ENCODE peak calls at places on chromosomes 1 and 21, in seven cellular contexts. I is A549, O is transverse colon, Z is coronary artery, J is esophagus muscularis mucosa, A is IMR-90, K is H1. W is an unnamed sample.

GRCh38 chr1:19942088-19942487 is 18.7 kb upstream of the PLA2G2E start:
- DNase-seq in J (no peak), K (no peak), O (no peak), I (no peak), Z (no peak), A (no peak), W (no peak)

GRCh38 chr1:29629814-29630516 is 393.6 kb downstream of the PTPRU start:
- DNase-seq in A (no peak), J (peak), O (no peak), I (no peak), Z (peak), K (no peak), W (no peak)

GRCh38 chr1:54363925-54364324 is 42.3 kb downstream of the SSBP3 start:
- DNase-seq in K (no peak), A (no peak), Z (no peak), J (no peak), I (no peak), O (no peak), W (no peak)

GRCh38 chr21:44845418-44846200 is 27.7 kb upstream of the SUMO3 start:
- DNase-seq in Z (no peak), I (peak), J (peak), O (peak), A (peak), K (peak), W (peak)

GRCh38 chr1:155062702-155063411 is 683 bp upstream of the EFNA4 start:
- DNase-seq in Z (no peak), I (peak), K (no peak), A (peak), O (peak), J (no peak), W (peak)

GRCh38 chr1:111228748-111229126 is 1.2 kb downstream of the CHI3L2 start:
- DNase-seq in J (no peak), I (no peak), Z (no peak), A (peak), K (no peak), O (no peak), W (no peak)

GRCh38 chr21:15592271-15592860 is 137.4 kb upstream of the USP25 start:
- DNase-seq in J (no peak), Z (no peak), K (no peak), A (peak), O (no peak), I (peak), W (peak)

GRCh38 chr1:204455831-204456145 is 38.8 kb downstream of the PIK3C2B start:
- DNase-seq in J (no peak), K (no peak), Z (no peak), A (no peak), O (no peak), I (no peak), W (no peak)

GRCh38 chr1:174165471-174166137 is 6.3 kb downstream of the RABGAP1L start:
- DNase-seq in K (no peak), Z (no peak), O (no peak), I (no peak), A (no peak), J (no peak), W (no peak)

GRCh38 chr1:33758698-33759097 is 105.2 kb upstream of the HMGB4 start:
- DNase-seq in Z (peak), O (no peak), I (no peak), K (no peak), A (peak), J (no peak), W (no peak)

GRCh38 chr1:109239580-109240068 is 9.7 kb upstream of the CELSR2 start:
- DNase-seq in Z (no peak), K (peak), I (peak), A (peak), O (no peak), J (peak), W (peak)

GRCh38 chr21:25557170-25557569 is 50.1 kb downstream of the MRPL39 start:
- DNase-seq in J (no peak), A (peak), Z (no peak), I (no peak), K (no peak), O (no peak), W (no peak)

GRCh38 chr21:27047331-27048314 is 80.7 kb upstream of the ADAMTS5 start:
- DNase-seq in K (no peak), J (no peak), I (no peak), Z (no peak), A (peak), O (no peak), W (peak)

GRCh38 chr1:171743014-171743870 is 1.4 kb upstream of the VAMP4 start:
- DNase-seq in O (peak), Z (no peak), I (no peak), A (peak), K (no peak), J (no peak), W (peak)

GRCh38 chr21:32256873-32257620 is 21.8 kb downstream of the MIS18A start:
- DNase-seq in A (peak), J (no peak), Z (peak), O (peak), K (no peak), I (peak), W (peak)

GRCh38 chr1:204493882-204494280 is 724 bp downstream of the PIK3C2B start:
- DNase-seq in O (peak), I (peak), Z (peak), J (no peak), K (no peak), A (peak), W (no peak)

GRCh38 chr1:172976222-172977041 is 74.3 kb downstream of the TNFSF18 start:
- DNase-seq in Z (no peak), K (no peak), A (peak), J (no peak), O (peak), I (peak), W (peak)

GRCh38 chr1:221816899-221817298 is 75.0 kb upstream of the DUSP10 start:
- DNase-seq in A (peak), O (no peak), Z (no peak), I (no peak), K (no peak), J (no peak), W (peak)

GRCh38 chr1:177568702-177569101 is 397.9 kb downstream of the BRINP2 start:
- DNase-seq in A (no peak), Z (no peak), J (no peak), K (no peak), I (no peak), O (no peak), W (no peak)
- TF ChIP-seq CTCF in A (no peak), Z (no peak), J (no peak), K (no peak), I (no peak), O (no peak), W (peak)

GRCh38 chr1:202230061-202230938 is 36.7 kb downstream of the LGR6 start:
- DNase-seq in A (no peak), J (no peak), Z (no peak), O (no peak), I (no peak), K (no peak), W (no peak)
- H3K27ac ChIP-seq in A (no peak), J (no peak), Z (peak), O (no peak), I (peak), K (no peak), W (no peak)

DNA sequence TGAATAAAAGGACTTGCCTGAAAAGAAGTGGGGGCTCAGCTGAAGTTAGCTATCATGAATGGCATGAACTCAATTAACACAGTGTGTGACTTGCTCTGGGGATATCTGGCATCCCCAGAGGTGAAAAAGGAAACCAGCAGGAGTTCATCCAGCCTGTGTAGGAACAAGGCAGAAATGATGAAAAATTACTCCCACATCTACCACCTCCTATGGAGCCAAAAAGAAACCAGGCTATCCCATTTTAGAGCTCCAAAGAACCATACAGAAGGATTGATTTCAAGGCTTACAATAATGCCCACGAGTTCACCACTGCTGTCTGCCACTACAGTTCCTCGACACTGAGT is 25.3 kb downstream of the TP53BP2 start:
- DNase-seq in A (no peak), J (no peak), I (no peak), K (no peak), O (no peak), Z (no peak), W (no peak)
- TF ChIP-seq CTCF in A (no peak), J (no peak), I (no peak), K (no peak), O (no peak), Z (no peak), W (no peak)

DNA sequence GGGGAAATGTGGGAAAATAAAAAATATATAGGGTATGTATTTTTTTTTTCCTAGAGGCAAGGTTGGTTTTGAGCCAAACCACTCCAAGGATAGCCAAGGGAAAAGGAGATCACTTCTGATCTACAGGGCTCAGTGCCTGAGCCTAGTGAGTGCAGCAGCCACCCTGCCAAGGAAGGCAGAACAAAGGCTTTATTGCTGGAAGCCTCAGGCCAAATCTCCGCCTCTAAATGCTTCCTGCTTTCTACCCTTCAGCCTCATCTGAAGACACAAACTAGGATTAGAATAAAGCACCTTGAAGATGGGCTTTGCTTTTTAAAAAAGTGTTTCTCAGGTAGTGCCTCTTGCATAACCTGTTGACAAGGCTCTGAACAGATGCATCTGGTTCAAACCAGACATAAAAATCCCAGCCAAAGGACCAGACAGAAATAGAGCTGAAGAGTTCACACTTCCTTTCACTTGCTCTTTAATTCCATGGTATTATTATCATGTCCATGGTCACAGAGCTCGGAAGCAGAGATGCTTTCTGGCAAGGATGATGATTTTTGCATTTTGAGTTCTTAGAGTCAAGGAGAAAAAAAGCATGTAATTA is 10.5 kb downstream of the C1orf115 start:
- DNase-seq in I (no peak), O (no peak), A (no peak), Z (no peak), J (peak), K (no peak), W (no peak)
- H3K27ac ChIP-seq in I (no peak), O (no peak), A (no peak), Z (no peak), J (no peak), K (no peak), W (no peak)

GRCh38 chr1:166701603-166702090 is 137.6 kb upstream of the POGK start:
- DNase-seq in I (no peak), Z (no peak), J (no peak), K (no peak), O (no peak), A (no peak), W (no peak)

GRCh38 chr1:166698771-166699170 is 140.5 kb upstream of the POGK start:
- DNase-seq in K (no peak), I (no peak), O (no peak), J (no peak), A (no peak), Z (no peak), W (no peak)

GRCh38 chr1:166703141-166703540 is 136.1 kb upstream of the POGK start:
- DNase-seq in K (no peak), A (no peak), O (no peak), Z (no peak), I (no peak), J (no peak), W (no peak)

GRCh38 chr1:166700696-166701095 is 138.6 kb upstream of the POGK start:
- DNase-seq in Z (no peak), I (no peak), O (no peak), A (no peak), J (no peak), K (no peak), W (no peak)

GRCh38 chr1:166699613-166700012 is 139.7 kb upstream of the POGK start:
- DNase-seq in K (no peak), A (no peak), O (no peak), J (no peak), I (no peak), Z (no peak), W (no peak)
- TF ChIP-seq CTCF in K (no peak), A (no peak), O (no peak), J (no peak), I (no peak), Z (no peak), W (no peak)

GRCh38 chr1:184745929-184746583 is 8.6 kb downstream of the EDEM3 start:
- DNase-seq in O (no peak), I (no peak), A (no peak), K (no peak), Z (no peak), J (no peak), W (no peak)
- H3K27ac ChIP-seq in O (no peak), I (no peak), A (no peak), K (no peak), Z (no peak), J (no peak), W (no peak)

GRCh38 chr1:224456637-224456953 is 22.0 kb upstream of the WDR26 start:
- DNase-seq in J (no peak), A (no peak), O (no peak), K (no peak), I (no peak), Z (no peak), W (no peak)

GRCh38 chr1:224458296-224458695 is 23.7 kb upstream of the WDR26 start:
- DNase-seq in O (no peak), J (no peak), I (no peak), Z (no peak), K (no peak), A (no peak), W (no peak)

GRCh38 chr1:224459936-224460335 is 25.3 kb upstream of the WDR26 start:
- DNase-seq in A (no peak), Z (no peak), I (no peak), O (no peak), J (no peak), K (no peak), W (no peak)

GRCh38 chr1:224459051-224459450 is 24.5 kb upstream of the WDR26 start:
- DNase-seq in O (no peak), Z (no peak), K (no peak), J (no peak), A (no peak), I (no peak), W (no peak)

DNA sequence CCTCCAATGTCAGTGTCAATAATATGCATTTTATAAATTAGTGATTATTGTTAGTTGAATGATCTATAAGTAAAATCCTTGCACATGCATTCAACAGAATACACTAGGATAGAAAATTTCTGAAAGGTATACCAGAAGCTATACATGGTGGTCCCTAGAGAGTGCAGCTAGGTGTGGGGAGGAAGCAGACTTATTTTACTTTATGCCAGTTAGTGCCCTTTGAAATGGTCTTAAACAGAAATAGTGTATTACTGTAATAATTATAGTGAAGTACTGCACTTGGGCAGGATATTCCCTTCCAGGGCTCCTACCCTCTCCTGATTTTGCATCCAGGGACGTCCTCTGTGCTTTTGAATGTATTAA is 23.2 kb upstream of the WDR26 start:
- DNase-seq in J (no peak), O (no peak), I (no peak), K (no peak), Z (no peak), A (no peak), W (no peak)
- TF ChIP-seq CTCF in J (no peak), O (no peak), I (no peak), K (no peak), Z (no peak), A (no peak), W (no peak)